ENCODE peak calls at places on chromosomes 13 and 19, in five cellular contexts. One of them, this sample, is unnamed.

GRCh38 chr19:15418112-15418587 is 638 bp downstream of the AKAP8L start:
- DNase-seq in stimulated activated CD4-positive, alpha-beta T cell treated with anti-CD3 and anti-CD28 coated beads, Interleukin-2, amount 100 ng/mL, for 48 hours: no peak
- DNase-seq in NCI-H1048: no peak
- DNase-seq in central memory CD8-positive, alpha-beta T cell: no peak
- DNase-seq in SK-N-SH: peak; percentile 54
- DNase-seq in this sample: no peak

GRCh38 chr19:1047696-1048147 is 7.8 kb downstream of the ABCA7 start:
- DNase-seq in stimulated activated CD4-positive, alpha-beta T cell treated with anti-CD3 and anti-CD28 coated beads, Interleukin-2, amount 100 ng/mL, for 48 hours: no peak
- DNase-seq in NCI-H1048: no peak
- DNase-seq in central memory CD8-positive, alpha-beta T cell: no peak
- DNase-seq in SK-N-SH: no peak
- DNase-seq in this sample: no peak

GRCh38 chr19:14369399-14370168 is 11.7 kb upstream of the ADGRE5 start:
- DNase-seq in stimulated activated CD4-positive, alpha-beta T cell treated with anti-CD3 and anti-CD28 coated beads, Interleukin-2, amount 100 ng/mL, for 48 hours: peak; percentile 80
- DNase-seq in NCI-H1048: no peak
- DNase-seq in central memory CD8-positive, alpha-beta T cell: peak; percentile 72
- DNase-seq in SK-N-SH: no peak
- DNase-seq in this sample: no peak

GRCh38 chr13:86870388-86870966 is 800.7 kb upstream of the SLITRK5 start:
- DNase-seq in stimulated activated CD4-positive, alpha-beta T cell treated with anti-CD3 and anti-CD28 coated beads, Interleukin-2, amount 100 ng/mL, for 48 hours: no peak
- DNase-seq in NCI-H1048: no peak
- DNase-seq in central memory CD8-positive, alpha-beta T cell: no peak
- DNase-seq in SK-N-SH: peak; percentile 4
- DNase-seq in this sample: peak; percentile 4

GRCh38 chr13:66353664-66354063 is 876.5 kb downstream of the PCDH9 start:
- DNase-seq in stimulated activated CD4-positive, alpha-beta T cell treated with anti-CD3 and anti-CD28 coated beads, Interleukin-2, amount 100 ng/mL, for 48 hours: no peak
- DNase-seq in NCI-H1048: no peak
- DNase-seq in central memory CD8-positive, alpha-beta T cell: no peak
- DNase-seq in SK-N-SH: no peak
- DNase-seq in this sample: peak; percentile 5

GRCh38 chr13:98826156-98826555 is 73.7 kb upstream of the SLC15A1 start:
- DNase-seq in stimulated activated CD4-positive, alpha-beta T cell treated with anti-CD3 and anti-CD28 coated beads, Interleukin-2, amount 100 ng/mL, for 48 hours: no peak
- DNase-seq in NCI-H1048: no peak
- DNase-seq in central memory CD8-positive, alpha-beta T cell: no peak
- DNase-seq in SK-N-SH: no peak
- DNase-seq in this sample: no peak

GRCh38 chr19:49513746-49514118 is 1.3 kb downstream of the FCGRT start:
- DNase-seq in stimulated activated CD4-positive, alpha-beta T cell treated with anti-CD3 and anti-CD28 coated beads, Interleukin-2, amount 100 ng/mL, for 48 hours: no peak
- DNase-seq in NCI-H1048: no peak
- DNase-seq in central memory CD8-positive, alpha-beta T cell: no peak
- DNase-seq in SK-N-SH: peak; percentile 42
- DNase-seq in this sample: no peak

GRCh38 chr13:27923794-27924528 is 4.2 kb downstream of the PDX1 start:
- DNase-seq in stimulated activated CD4-positive, alpha-beta T cell treated with anti-CD3 and anti-CD28 coated beads, Interleukin-2, amount 100 ng/mL, for 48 hours: no peak
- DNase-seq in NCI-H1048: no peak
- DNase-seq in central memory CD8-positive, alpha-beta T cell: no peak
- DNase-seq in SK-N-SH: no peak
- DNase-seq in this sample: no peak

This sample was measured in endothelial cell of umbilical vein.